ENCODE peak calls at places on chromosome 13, in five cellular contexts. X, D, U, W and V are unnamed samples.

GRCh38 chr13:46527237-46527636 is 25.7 kb upstream of the LRCH1 start:
- DNase-seq in X (no peak), D (no peak), W (no peak), U (no peak), V (no peak)

GRCh38 chr13:98173431-98173921 is 3.6 kb downstream of the RNF113B start:
- DNase-seq in X (no peak), U (peak), W (no peak), D (no peak), V (no peak)

GRCh38 chr13:112244061-112244460 is 132.1 kb upstream of the SPACA7 start:
- DNase-seq in W (no peak), D (no peak), X (no peak), U (no peak), V (no peak)

GRCh38 chr13:18991054-18991453 is 190.6 kb downstream of the TUBA3C start:
- DNase-seq in D (no peak), U (no peak), W (no peak), X (no peak), V (no peak)

GRCh38 chr13:97142452-97142851 is 79.7 kb upstream of the MBNL2 start:
- DNase-seq in X (no peak), W (no peak), U (peak), D (peak), V (no peak)

GRCh38 chr13:26811636-26812035 is 51.0 kb upstream of the GPR12 start:
- DNase-seq in X (no peak), D (no peak), U (no peak), W (peak), V (peak)

GRCh38 chr13:112911285-112911701 is 57.7 kb upstream of the MCF2L start:
- DNase-seq in D (no peak), X (no peak), W (no peak), U (no peak), V (no peak)

GRCh38 chr13:34901577-34901976 is 40.5 kb upstream of the NBEA start:
- DNase-seq in D (no peak), U (no peak), X (no peak), W (no peak), V (no peak)

GRCh38 chr13:79799466-79799865 is 318.5 kb downstream of the NDFIP2 start:
- DNase-seq in X (no peak), D (no peak), W (no peak), U (no peak), V (peak)

GRCh38 chr13:73810647-73811046 is 323.6 kb downstream of the KLF12 start:
- DNase-seq in U (peak), X (no peak), D (no peak), W (no peak), V (no peak)

GRCh38 chr13:79405501-79405830 is 589 bp downstream of the RBM26 start:
- DNase-seq in W (no peak), D (no peak), U (no peak), X (peak), V (no peak)